ENCODE peak calls at places on chromosomes 1 and 21, in seven cellular contexts. N, U, H, I, J, Y and Z are unnamed samples.

GRCh38 chr1:59752556-59753412 is 62.0 kb upstream of the HOOK1 start:
- DNase-seq in Y (no peak), N (no peak), U (peak; percentile 28), H (no peak), I (no peak), J (no peak), Z (peak; percentile 9)

GRCh38 chr21:38622081-38622826 is 124.0 kb upstream of the ERG start:
- DNase-seq in N (no peak), H (no peak), U (no peak), Y (no peak), I (no peak), J (no peak), Z (no peak)

GRCh38 chr1:68470388-68470970 is 20.7 kb upstream of the RPE65 start:
- DNase-seq in Y (peak; percentile 17), H (no peak), N (no peak), I (no peak), J (peak; percentile 3), U (no peak), Z (no peak)

GRCh38 chr1:210125143-210125542 is 107.5 kb upstream of the SERTAD4 start:
- DNase-seq in Y (no peak), U (no peak), I (peak; percentile 26), J (no peak), N (no peak), H (no peak), Z (no peak)

GRCh38 chr1:7752512-7753417 is 18.3 kb upstream of the VAMP3 start:
- DNase-seq in I (peak; percentile 62), Y (peak; percentile 71), H (no peak), N (peak; percentile 32), U (no peak), J (peak; percentile 69), Z (no peak)

GRCh38 chr1:151062738-151063371 is 2.7 kb downstream of the MLLT11 start:
- DNase-seq in U (no peak), Y (peak; percentile 73), I (peak; percentile 48), N (no peak), J (no peak), H (no peak), Z (no peak)

GRCh38 chr1:169698976-169699375 is 12.4 kb downstream of the SELL start:
- DNase-seq in H (no peak), Y (no peak), N (no peak), I (no peak), J (no peak), U (no peak), Z (no peak)

GRCh38 chr1:54611621-54612020 is 11.7 kb downstream of the FAM151A start:
- DNase-seq in Y (no peak), U (no peak), N (no peak), I (no peak), H (no peak), J (no peak), Z (no peak)

GRCh38 chr1:46784666-46785065 is 14.2 kb upstream of the CYP4B1 start:
- DNase-seq in J (no peak), H (no peak), Y (no peak), U (no peak), N (no peak), I (no peak), Z (no peak)

GRCh38 chr1:178093150-178093957 is 550 bp upstream of the RASAL2 start:
- DNase-seq in H (peak; percentile 86), J (peak; percentile 90), I (peak; percentile 94), U (peak; percentile 27), Y (peak; percentile 94), N (peak; percentile 90), Z (peak; percentile 98)

GRCh38 chr1:170145691-170146676 is at the start of gene NTMT2:
- DNase-seq in J (peak; percentile 1), H (peak; percentile 88), I (no peak), U (no peak), N (no peak), Y (no peak), Z (no peak)

GRCh38 chr1:84467298-84467697 is 11.8 kb upstream of the RPF1 start:
- DNase-seq in I (no peak), N (no peak), J (no peak), Y (no peak), H (no peak), U (no peak), Z (no peak)

GRCh38 chr1:244653439-244654283 is 735 bp downstream of the DESI2 start:
- DNase-seq in H (no peak), Y (peak; percentile 44), N (no peak), U (no peak), J (peak; percentile 38), I (no peak), Z (peak; percentile 18)

GRCh38 chr1:167043752-167044488 is 46.3 kb downstream of the GPA33 start:
- DNase-seq in I (peak; percentile 67), H (no peak), U (no peak), J (peak; percentile 36), N (no peak), Y (peak; percentile 84), Z (peak; percentile 64)

GRCh38 chr1:227961651-227962050 is 13.9 kb upstream of the WNT9A start:
- DNase-seq in N (no peak), Y (no peak), J (no peak), I (no peak), U (no peak), H (no peak), Z (no peak)

GRCh38 chr1:27363766-27364695 is 2.7 kb downstream of the MAP3K6 start:
- DNase-seq in I (no peak), N (no peak), Y (no peak), U (no peak), J (no peak), H (no peak), Z (no peak)

GRCh38 chr1:247118946-247119446 is 14.8 kb upstream of the ZNF669 start:
- DNase-seq in J (peak; percentile 79), N (peak; percentile 22), U (no peak), I (peak; percentile 72), Y (peak; percentile 50), H (peak; percentile 93), Z (no peak)

DNA sequence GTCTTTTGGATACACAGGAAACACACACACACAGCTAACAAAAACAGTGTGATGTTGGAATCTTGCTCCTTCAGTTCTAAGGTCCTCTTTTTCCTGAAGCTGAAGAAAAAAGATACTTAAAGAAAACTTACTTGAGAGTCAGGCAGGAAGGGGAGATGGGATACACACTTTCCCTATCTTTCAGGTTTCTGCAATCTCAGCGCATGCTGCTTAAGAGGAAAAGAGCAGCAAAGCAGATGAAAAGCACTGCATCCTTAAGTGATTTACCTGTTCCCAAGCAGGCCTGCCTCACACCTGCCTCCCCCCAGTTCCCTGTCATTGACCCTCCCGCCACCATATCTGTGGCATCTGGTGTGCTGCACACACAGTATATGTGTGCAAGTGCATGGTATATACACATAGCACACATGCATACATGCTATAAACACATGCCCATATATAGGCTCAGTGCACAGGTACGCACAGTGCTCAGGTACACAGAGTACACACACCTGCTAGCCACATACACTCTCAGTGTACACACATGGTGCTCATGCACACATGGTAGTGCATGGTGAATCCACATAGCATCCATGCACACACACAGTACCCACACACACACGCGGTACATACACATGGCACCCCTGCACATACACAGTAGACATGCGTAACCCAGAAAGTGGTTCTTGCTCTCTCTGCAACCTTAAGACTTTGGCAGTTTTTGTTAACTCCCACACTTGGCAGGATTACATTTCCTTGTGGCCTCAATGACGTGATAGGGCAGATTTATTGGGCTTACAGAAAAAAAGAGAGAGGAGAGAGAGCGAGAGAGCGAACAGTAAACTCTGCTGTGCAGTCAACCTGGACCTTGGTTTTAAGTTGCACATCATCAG is 166.9 kb downstream of the TOMM20 start:
- DNase-seq in I (no peak), H (no peak), N (no peak), J (no peak), Y (no peak), U (no peak), Z (no peak)
- TF ChIP-seq JUND in I (no peak), H (no peak), N (no peak), J (no peak), Y (no peak), U (no peak), Z (no peak)

GRCh38 chr1:204438628-204439027 is 27.0 kb upstream of the PPP1R15B start:
- DNase-seq in J (no peak), U (no peak), H (no peak), N (no peak), I (no peak), Y (no peak), Z (no peak)
- TF ChIP-seq JUND in J (no peak), U (no peak), H (no peak), N (peak; percentile 11), I (peak; percentile 97), Y (no peak), Z (no peak)

DNA sequence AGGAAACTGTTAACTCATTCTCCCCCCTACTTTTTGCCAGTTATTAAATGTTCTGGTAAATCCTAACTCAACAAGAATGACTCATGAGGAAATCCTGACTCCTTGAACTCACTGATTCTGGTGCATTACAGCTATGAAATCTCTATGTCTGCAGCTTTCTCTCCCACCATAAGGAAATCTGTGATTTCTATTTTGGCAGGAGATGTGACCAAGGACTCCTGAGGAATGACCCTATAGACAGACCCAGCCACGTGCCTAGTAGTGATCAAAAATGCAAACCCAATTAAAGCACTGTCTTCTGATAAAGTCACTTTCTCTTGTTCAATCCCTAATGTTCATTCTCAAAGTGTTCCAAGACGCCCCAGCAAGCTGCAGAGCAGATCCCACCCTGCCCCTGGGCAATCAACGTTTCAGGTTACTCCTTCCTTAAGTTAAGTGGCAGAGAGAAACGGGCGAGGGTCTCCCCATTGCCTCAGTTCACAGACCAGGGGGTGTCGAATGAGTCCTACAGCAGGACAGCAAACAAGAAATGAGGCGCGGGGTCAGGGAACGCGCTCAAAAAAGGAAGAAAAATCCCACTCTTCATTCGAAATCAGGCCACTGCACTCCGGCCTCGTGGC is 761 bp upstream of the RGS2 start:
- DNase-seq in Y (no peak), H (no peak), J (no peak), I (no peak), N (no peak), U (no peak), Z (no peak)
- TF ChIP-seq JUND in Y (no peak), H (no peak), J (no peak), I (peak; percentile 24), N (no peak), U (no peak), Z (no peak)

DNA sequence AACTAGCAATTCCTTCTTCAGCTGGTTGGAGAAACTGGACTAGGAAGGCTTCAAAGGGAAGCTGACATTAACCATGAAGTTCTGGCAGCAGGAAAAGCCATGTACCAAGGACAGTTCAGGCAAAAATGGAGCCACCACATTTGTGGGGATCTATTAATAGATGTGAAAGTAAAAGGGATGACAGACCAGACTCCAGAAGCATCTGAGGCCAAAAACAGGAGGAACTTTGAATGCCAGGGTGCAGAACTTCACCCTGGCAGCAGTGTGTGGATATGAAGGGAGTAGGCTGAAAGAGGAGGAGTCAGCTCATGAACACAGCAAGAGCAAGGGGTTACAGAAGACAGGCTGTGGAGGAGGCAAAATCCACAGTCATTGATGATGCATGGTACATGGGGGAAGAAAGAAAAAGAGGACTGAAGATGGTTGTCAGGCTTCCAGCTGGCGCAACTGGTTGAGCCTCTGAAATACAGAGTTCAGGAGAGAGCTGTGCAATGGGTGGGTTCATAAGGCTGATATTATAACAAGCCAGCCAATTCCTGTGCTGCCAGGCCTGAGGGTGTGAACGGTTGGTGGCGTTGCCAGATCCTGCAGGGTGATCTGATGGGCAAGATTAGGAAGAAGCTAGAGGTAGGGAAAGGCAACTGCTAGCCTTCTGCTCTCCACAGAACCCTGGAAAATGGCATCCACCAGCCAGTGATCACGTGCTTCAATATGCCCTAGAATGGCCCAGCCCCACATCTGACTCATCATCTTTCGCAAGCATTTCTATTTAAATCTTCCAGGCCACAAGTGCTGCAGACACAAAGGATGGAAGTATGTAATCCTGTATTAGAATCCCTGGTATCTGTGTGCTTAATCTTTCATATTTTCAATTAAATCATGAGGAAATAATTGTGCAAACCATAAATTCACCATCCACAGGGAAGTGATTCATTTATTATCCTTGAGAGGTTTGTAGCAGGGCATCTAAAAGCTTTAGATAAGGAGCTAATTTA is 81.9 kb downstream of the SLC25A24 start:
- DNase-seq in Y (peak; percentile 43), H (no peak), J (no peak), N (no peak), U (no peak), I (peak; percentile 50), Z (peak; percentile 26)
- TF ChIP-seq JUND in Y (peak; percentile 90), H (no peak), J (no peak), N (no peak), U (no peak), I (peak; percentile 67), Z (no peak)